ENCODE peak calls at places on chromosome X, in four cellular contexts. I is IMR-90, O is AG10803, Z is AG08396. G is an unnamed sample.

GRCh38 chrX:149987613-149988012 is 49.3 kb upstream of the EOLA2 start:
- DNase-seq in I (no peak), O (no peak), Z (no peak), G (no peak)

GRCh38 chrX:44344194-44344593 is 722 bp upstream of the EFHC2 start:
- DNase-seq in O (no peak), Z (no peak), I (no peak), G (no peak)

GRCh38 chrX:114650351-114650750 is 66.5 kb downstream of the HTR2C start:
- DNase-seq in O (peak), I (no peak), Z (no peak), G (no peak)

GRCh38 chrX:10457092-10457491 is 163.3 kb downstream of the MID1 start:
- DNase-seq in I (peak), O (peak), Z (peak), G (no peak)

GRCh38 chrX:107849747-107850478 is 24.2 kb downstream of the MID2 start:
- DNase-seq in I (no peak), Z (no peak), O (peak), G (peak)

GRCh38 chrX:72102760-72103159 is 29.0 kb downstream of the RTL5 start:
- DNase-seq in Z (no peak), O (no peak), I (no peak), G (no peak)

GRCh38 chrX:70998402-70999027 is 67.6 kb upstream of the SLC7A3 start:
- DNase-seq in I (peak), Z (no peak), O (peak), G (peak)

GRCh38 chrX:136747003-136747986 is 33.4 kb downstream of the ARHGEF6 start:
- DNase-seq in O (no peak), I (no peak), Z (no peak), G (no peak)

GRCh38 chrX:103063191-103063845 is 653 bp downstream of the BEX1 start:
- DNase-seq in O (peak), Z (peak), I (peak), G (peak)

GRCh38 chrX:36867143-36867542 is 141.0 kb upstream of the FAM47C start:
- DNase-seq in I (peak), Z (peak), O (peak), G (peak)

GRCh38 chrX:63275127-63275526 is 76.0 kb downstream of the SPIN4 start:
- DNase-seq in I (peak), Z (peak), O (peak), G (no peak)

GRCh38 chrX:153897899-153898298 is 6.6 kb upstream of the AVPR2 start:
- DNase-seq in Z (no peak), I (no peak), O (no peak), G (no peak)

GRCh38 chrX:12339921-12340320 is 201.6 kb downstream of the FRMPD4 start:
- DNase-seq in O (no peak), Z (no peak), I (no peak), G (no peak)

GRCh38 chrX:4708970-4709760 is 995.7 kb upstream of the PRKX start:
- DNase-seq in O (no peak), I (no peak), Z (no peak), G (no peak)

GRCh38 chrX:24369816-24370215 is 9.4 kb downstream of the SUPT20HL1 start:
- DNase-seq in I (no peak), Z (no peak), O (no peak), G (no peak)

GRCh38 chrX:151694661-151695582 is at the start of gene PRRG3:
- DNase-seq in Z (no peak), O (no peak), I (no peak), G (no peak)

GRCh38 chrX:31123335-31123734 is 51.5 kb upstream of the FTHL17 start:
- DNase-seq in I (no peak), O (no peak), Z (no peak), G (no peak)

GRCh38 chrX:43707812-43708548 is 51.9 kb downstream of the MAOA start:
- DNase-seq in Z (no peak), O (no peak), I (no peak), G (peak)

GRCh38 chrX:16484338-16484737 is 165.6 kb upstream of the S100G start:
- DNase-seq in I (peak), Z (peak), O (peak), G (peak)

GRCh38 chrX:78357342-78358055 is 30.1 kb upstream of the CYSLTR1 start:
- DNase-seq in O (no peak), Z (no peak), I (no peak), G (no peak)

GRCh38 chrX:13742397-13743176 is 8.0 kb downstream of the OFD1 start:
- DNase-seq in I (no peak), Z (no peak), O (no peak), G (peak)

GRCh38 chrX:374566-374965 is 12.1 kb downstream of the PPP2R3B start:
- DNase-seq in I (peak), O (peak), Z (peak), G (no peak)

GRCh38 chrX:38304010-38304409 is 23.3 kb downstream of the RPGR start:
- DNase-seq in O (no peak), Z (no peak), I (peak), G (no peak)

GRCh38 chrX:84188320-84188834 is 378 bp upstream of the RPS6KA6 start:
- DNase-seq in O (peak), Z (peak), I (peak), G (peak)

GRCh38 chrX:33840176-33840575 is 291.9 kb downstream of the FAM47A start:
- DNase-seq in O (no peak), I (no peak), Z (no peak), G (no peak)

G was measured in fibroblast of villous mesenchyme.